ENCODE peak calls at places on chromosome 4, in ten cellular contexts. R is endodermal cell, M is fibroblast of villous mesenchyme, C is hepatocyte, I is GM12865, H is AG09309, D is PC-3, P is progenitor cell of endocrine pancreas, K is fibroblast of the aortic adventitia, B is A549. S is an unnamed sample.

GRCh38 chr4:152605641-152606304 is 69.9 kb upstream of the FBXW7 start:
- DNase-seq in R (peak), M (peak), C (peak), I (no peak), H (no peak), D (no peak), P (no peak), K (peak), B (no peak), S (no peak)

GRCh38 chr4:83771113-83771705 is 235.3 kb downstream of the GPAT3 start:
- DNase-seq in R (peak), M (peak), C (peak), I (peak), H (peak), D (peak), P (peak), K (peak), B (peak), S (peak)

GRCh38 chr4:3729885-3730226 is 36.3 kb upstream of the ADRA2C start:
- DNase-seq in R (peak), M (no peak), C (no peak), I (no peak), H (no peak), D (peak), P (no peak), K (no peak), B (no peak), S (no peak)

GRCh38 chr4:149896428-149896827 is 80.8 kb upstream of the IQCM start:
- DNase-seq in R (peak), M (peak), C (peak), I (no peak), H (peak), D (peak), P (no peak), K (peak), B (peak), S (peak)

GRCh38 chr4:113154281-113154680 is 104.8 kb downstream of the ANK2 start:
- DNase-seq in R (no peak), M (no peak), C (no peak), I (no peak), H (no peak), D (no peak), P (no peak), K (no peak), B (no peak), S (no peak)

GRCh38 chr4:38189445-38189844 is 229.2 kb downstream of the PTTG2 start:
- DNase-seq in R (no peak), M (peak), C (no peak), I (no peak), H (peak), D (peak), P (no peak), K (peak), B (peak), S (no peak)

GRCh38 chr4:46506876-46507275 is 116.9 kb upstream of the GABRA2 start:
- DNase-seq in R (no peak), M (peak), C (no peak), I (no peak), H (no peak), D (peak), P (no peak), K (no peak), B (no peak), S (no peak)

GRCh38 chr4:104516884-104517283 is 22.2 kb upstream of the CXXC4 start:
- DNase-seq in R (no peak), M (no peak), C (no peak), I (no peak), H (no peak), D (no peak), P (no peak), K (no peak), B (no peak), S (no peak)

GRCh38 chr4:1191621-1192020 is 19.2 kb upstream of the SPON2 start:
- DNase-seq in R (peak), M (no peak), C (no peak), I (peak), H (no peak), D (no peak), P (no peak), K (no peak), B (no peak), S (no peak)

GRCh38 chr4:164748375-164748774 is 5.6 kb upstream of the SMIM31 start:
- DNase-seq in R (no peak), M (peak), C (peak), I (no peak), H (no peak), D (peak), P (no peak), K (peak), B (peak), S (no peak)

GRCh38 chr4:52959545-52959944 is 97.4 kb downstream of the RASL11B start:
- DNase-seq in R (no peak), M (peak), C (no peak), I (no peak), H (peak), D (no peak), P (no peak), K (peak), B (no peak), S (no peak)

GRCh38 chr4:55834086-55834795 is 14.7 kb downstream of the EXOC1L start:
- DNase-seq in R (no peak), M (no peak), C (no peak), I (no peak), H (no peak), D (no peak), P (no peak), K (no peak), B (no peak), S (no peak)

GRCh38 chr4:102531441-102531840 is 30.3 kb downstream of the NFKB1 start:
- DNase-seq in R (no peak), M (no peak), C (no peak), I (no peak), H (no peak), D (no peak), P (no peak), K (no peak), B (no peak), S (no peak)

GRCh38 chr4:44629280-44629866 is 22.1 kb downstream of the YIPF7 start:
- DNase-seq in R (peak), M (peak), C (peak), I (peak), H (peak), D (peak), P (peak), K (peak), B (peak), S (peak)

GRCh38 chr4:114599231-114600065 is 841 bp downstream of the UGT8 start:
- DNase-seq in R (peak), M (peak), C (peak), I (peak), H (no peak), D (no peak), P (no peak), K (no peak), B (no peak), S (peak)

DNA sequence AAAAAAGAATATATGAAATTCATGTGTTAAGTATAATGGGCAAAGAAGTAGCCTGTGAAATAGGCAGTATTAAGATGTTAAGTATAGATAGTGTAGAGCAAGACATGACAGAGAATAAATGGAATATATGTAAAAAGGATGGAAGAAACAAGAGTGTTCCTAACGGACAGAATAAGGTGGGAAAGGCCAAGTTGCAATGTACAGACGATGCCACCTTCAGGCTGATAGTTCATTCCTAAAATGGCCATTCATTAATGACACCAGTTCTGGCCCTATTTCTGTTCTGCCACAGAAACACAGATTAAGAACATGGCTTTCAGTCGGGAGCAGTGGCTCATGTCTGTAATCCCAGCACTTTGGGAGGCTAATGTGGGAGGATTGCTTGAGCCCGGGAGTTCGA is 4.4 kb upstream of the FAM184B start:
- DNase-seq in R (no peak), M (no peak), C (no peak), I (no peak), H (no peak), D (no peak), P (no peak), K (no peak), B (no peak), S (no peak)
- TF ChIP-seq CTCF in R (peak), M (no peak), C (no peak), I (no peak), H (no peak), D (peak), P (no peak), K (no peak), B (no peak), S (no peak)

GRCh38 chr4:176150283-176150682 is 45.1 kb downstream of the SPATA4 start:
- DNase-seq in R (no peak), M (peak), C (peak), I (peak), H (peak), D (peak), P (no peak), K (peak), B (peak), S (no peak)
- TF ChIP-seq CTCF in R (peak), M (peak), C (peak), I (no peak), H (peak), D (peak), P (peak), K (peak), B (peak), S (no peak)

DNA sequence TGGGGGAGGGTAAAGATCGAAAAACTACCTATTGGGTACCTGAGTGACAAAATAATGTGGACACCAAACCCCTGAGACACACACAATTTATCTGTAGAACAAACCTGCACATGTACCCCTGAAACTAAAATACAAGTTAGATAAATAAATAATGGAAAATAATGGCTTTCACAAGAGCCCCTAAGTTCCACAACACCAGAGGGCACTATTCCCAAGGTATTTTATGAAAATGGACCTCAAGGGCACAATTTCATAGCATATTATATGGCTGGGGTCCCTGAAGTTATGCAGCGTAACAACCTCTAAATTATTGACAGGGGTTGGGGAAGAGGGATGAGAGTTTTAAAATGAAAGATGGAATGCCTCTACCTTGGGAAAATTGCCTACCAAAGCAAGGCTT is 81.3 kb upstream of the TMEM33 start:
- DNase-seq in R (no peak), M (no peak), C (no peak), I (no peak), H (no peak), D (peak), P (no peak), K (no peak), B (peak), S (no peak)
- TF ChIP-seq CTCF in R (peak), M (peak), C (peak), I (no peak), H (peak), D (peak), P (no peak), K (no peak), B (peak), S (peak)

GRCh38 chr4:5378002-5378401 is 326.7 kb downstream of the STK32B start:
- DNase-seq in R (no peak), M (peak), C (no peak), I (peak), H (no peak), D (peak), P (no peak), K (no peak), B (peak), S (no peak)
- TF ChIP-seq CTCF in R (peak), M (peak), C (no peak), I (peak), H (peak), D (peak), P (no peak), K (no peak), B (peak), S (no peak)

DNA sequence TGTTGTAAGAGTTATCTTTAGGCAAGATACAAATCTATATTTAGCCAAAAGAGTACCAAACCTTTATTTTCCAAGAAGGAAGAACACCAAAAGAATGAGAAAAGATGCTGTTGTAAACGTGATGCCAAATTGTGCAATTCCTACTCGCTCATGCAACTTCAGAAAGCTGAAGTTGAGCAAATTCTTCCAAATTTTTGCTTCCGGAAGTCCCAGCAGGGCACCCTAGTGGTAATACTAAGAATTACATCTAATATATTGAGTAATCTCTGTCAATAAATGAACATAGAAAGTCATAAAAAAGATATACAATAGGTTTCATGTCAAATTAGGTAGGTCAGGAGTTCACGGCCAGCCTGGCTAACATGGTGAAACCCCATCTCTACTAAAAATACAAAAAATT is 36.0 kb upstream of the SMARCAD1 start:
- DNase-seq in R (no peak), M (peak), C (no peak), I (no peak), H (no peak), D (peak), P (no peak), K (no peak), B (peak), S (no peak)
- TF ChIP-seq CTCF in R (peak), M (peak), C (no peak), I (peak), H (peak), D (peak), P (peak), K (peak), B (no peak), S (peak)

GRCh38 chr4:184649026-184649970 is at the start of the genes CASP3 and PRIMPOL:
- DNase-seq in R (peak), M (peak), C (peak), I (peak), H (peak), D (peak), P (peak), K (peak), B (peak), S (peak)
- TF ChIP-seq CTCF in R (peak), M (no peak), C (peak), I (peak), H (peak), D (peak), P (peak), K (peak), B (no peak), S (no peak)

DNA sequence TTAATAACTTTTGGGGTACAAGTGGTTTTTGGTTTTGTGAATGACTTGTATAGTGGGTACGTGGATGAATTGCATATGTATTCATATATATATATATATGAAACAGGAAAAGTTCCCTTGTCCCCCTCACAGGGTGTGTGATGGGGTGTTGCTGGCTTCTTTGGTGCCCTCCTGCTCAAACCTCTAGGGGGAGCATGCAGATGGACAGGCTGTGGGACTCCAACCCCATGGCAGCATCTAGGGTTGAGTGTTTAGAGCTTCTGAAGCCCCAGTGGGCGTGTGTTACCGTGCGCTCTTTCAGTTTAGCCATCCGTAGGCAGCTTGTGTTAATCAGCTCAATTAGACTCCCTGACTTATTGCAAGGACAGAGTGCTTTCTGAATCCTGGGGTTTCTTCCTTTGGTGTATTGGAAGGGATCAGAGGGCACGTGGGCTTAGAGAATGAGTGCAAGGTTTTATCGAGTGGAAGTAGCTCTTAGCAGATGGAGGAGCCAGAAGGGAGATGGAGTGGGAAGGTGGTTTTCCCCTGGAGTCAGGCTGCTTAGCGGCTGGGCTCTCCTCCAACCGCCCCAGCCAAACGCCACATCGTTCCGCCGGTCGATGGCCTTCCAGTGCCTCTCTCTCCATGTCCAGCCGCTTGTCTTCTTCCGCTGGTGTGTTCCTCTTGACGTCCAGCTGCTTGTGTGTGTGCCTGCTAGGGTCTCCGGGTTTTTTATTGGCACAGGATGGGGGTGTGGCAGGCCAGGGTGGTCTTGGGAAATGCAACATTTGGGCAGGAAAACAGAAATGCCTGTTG is 674.4 kb upstream of the LCORL start:
- DNase-seq in R (peak), M (no peak), C (no peak), I (peak), H (no peak), D (no peak), P (no peak), K (no peak), B (no peak), S (no peak)
- TF ChIP-seq CTCF in R (peak), M (peak), C (no peak), I (no peak), H (peak), D (peak), P (no peak), K (no peak), B (no peak), S (no peak)

GRCh38 chr4:159026329-159026728 is 76.5 kb upstream of the RAPGEF2 start:
- DNase-seq in R (no peak), M (no peak), C (no peak), I (no peak), H (no peak), D (no peak), P (no peak), K (no peak), B (no peak), S (no peak)
- TF ChIP-seq CTCF in R (no peak), M (no peak), C (no peak), I (no peak), H (no peak), D (no peak), P (no peak), K (no peak), B (no peak), S (no peak)

GRCh38 chr4:10590896-10591295 is 93.7 kb downstream of the CLNK start:
- DNase-seq in R (no peak), M (no peak), C (no peak), I (no peak), H (no peak), D (peak), P (no peak), K (peak), B (no peak), S (no peak)
- TF ChIP-seq CTCF in R (peak), M (no peak), C (no peak), I (no peak), H (no peak), D (peak), P (no peak), K (no peak), B (no peak), S (no peak)

S was measured in endothelial cell.